ENCODE peak calls at places on chromosomes 4 and X, in ten cellular contexts. One of them, this sample, is unnamed.

GRCh38 chr4:174494731-174495130 is 27.6 kb downstream of the HPGD start:
- DNase-seq in transverse colon: no peak
- DNase-seq in GM12878: no peak
- DNase-seq in endothelial cell of umbilical vein: no peak
- DNase-seq in HL-60: no peak
- DNase-seq in suprapubic skin: no peak
- DNase-seq in GM23338: no peak
- DNase-seq in HCT116: no peak
- DNase-seq in SK-N-SH: no peak
- DNase-seq in vagina: no peak
- DNase-seq in this sample: no peak

GRCh38 chr4:137558951-137559350 is 26.7 kb upstream of the PCDH18 start:
- DNase-seq in transverse colon: no peak
- DNase-seq in GM12878: no peak
- DNase-seq in endothelial cell of umbilical vein: peak
- DNase-seq in HL-60: no peak
- DNase-seq in suprapubic skin: no peak
- DNase-seq in GM23338: no peak
- DNase-seq in HCT116: no peak
- DNase-seq in SK-N-SH: no peak
- DNase-seq in vagina: no peak
- DNase-seq in this sample: no peak

GRCh38 chrX:18889346-18889745 is 94.6 kb downstream of the PHKA2 start:
- DNase-seq in transverse colon: no peak
- DNase-seq in GM12878: no peak
- DNase-seq in endothelial cell of umbilical vein: no peak
- DNase-seq in HL-60: no peak
- DNase-seq in suprapubic skin: no peak
- DNase-seq in GM23338: no peak
- DNase-seq in HCT116: no peak
- DNase-seq in SK-N-SH: no peak
- DNase-seq in vagina: no peak
- DNase-seq in this sample: no peak

GRCh38 chr4:33073811-33074210 is 2353.6 kb downstream of the PCDH7 start:
- DNase-seq in transverse colon: no peak
- DNase-seq in GM12878: no peak
- DNase-seq in endothelial cell of umbilical vein: no peak
- DNase-seq in HL-60: no peak
- DNase-seq in suprapubic skin: no peak
- DNase-seq in GM23338: peak
- DNase-seq in HCT116: no peak
- DNase-seq in SK-N-SH: no peak
- DNase-seq in vagina: no peak
- DNase-seq in this sample: no peak

GRCh38 chr4:8131826-8132225 is 26.8 kb downstream of the ABLIM2 start:
- DNase-seq in transverse colon: no peak
- DNase-seq in GM12878: no peak
- DNase-seq in endothelial cell of umbilical vein: no peak
- DNase-seq in HL-60: no peak
- DNase-seq in suprapubic skin: no peak
- DNase-seq in GM23338: no peak
- DNase-seq in HCT116: no peak
- DNase-seq in SK-N-SH: no peak
- DNase-seq in vagina: no peak
- DNase-seq in this sample: no peak

GRCh38 chr4:5824227-5824626 is 68.7 kb downstream of the CRMP1 start:
- DNase-seq in transverse colon: no peak
- DNase-seq in GM12878: no peak
- DNase-seq in endothelial cell of umbilical vein: peak
- DNase-seq in HL-60: no peak
- DNase-seq in suprapubic skin: no peak
- DNase-seq in GM23338: no peak
- DNase-seq in HCT116: no peak
- DNase-seq in SK-N-SH: no peak
- DNase-seq in vagina: no peak
- DNase-seq in this sample: no peak

GRCh38 chr4:26161030-26161824 is 159.6 kb upstream of the RBPJ start:
- DNase-seq in transverse colon: no peak
- DNase-seq in GM12878: no peak
- DNase-seq in endothelial cell of umbilical vein: no peak
- DNase-seq in HL-60: no peak
- DNase-seq in suprapubic skin: no peak
- DNase-seq in GM23338: peak
- DNase-seq in HCT116: no peak
- DNase-seq in SK-N-SH: peak
- DNase-seq in vagina: no peak
- DNase-seq in this sample: no peak

GRCh38 chr4:25890653-25891485 is 23.2 kb upstream of the SMIM20 start:
- DNase-seq in transverse colon: no peak
- DNase-seq in GM12878: no peak
- DNase-seq in endothelial cell of umbilical vein: no peak
- DNase-seq in HL-60: no peak
- DNase-seq in suprapubic skin: no peak
- DNase-seq in GM23338: peak
- DNase-seq in HCT116: no peak
- DNase-seq in SK-N-SH: no peak
- DNase-seq in vagina: no peak
- DNase-seq in this sample: no peak

GRCh38 chr4:3346146-3346545 is 53.3 kb downstream of the RGS12 start:
- DNase-seq in transverse colon: peak
- DNase-seq in GM12878: peak
- DNase-seq in endothelial cell of umbilical vein: peak
- DNase-seq in HL-60: peak
- DNase-seq in suprapubic skin: no peak
- DNase-seq in GM23338: peak
- DNase-seq in HCT116: peak
- DNase-seq in SK-N-SH: peak
- DNase-seq in vagina: no peak
- DNase-seq in this sample: peak

GRCh38 chrX:30653415-30654131 is at the start of gene GK:
- DNase-seq in transverse colon: peak
- DNase-seq in GM12878: no peak
- DNase-seq in endothelial cell of umbilical vein: peak
- DNase-seq in HL-60: no peak
- DNase-seq in suprapubic skin: no peak
- DNase-seq in GM23338: peak
- DNase-seq in HCT116: no peak
- DNase-seq in SK-N-SH: peak
- DNase-seq in vagina: no peak
- DNase-seq in this sample: peak

GRCh38 chr4:123452585-123452984 is 56.0 kb downstream of the SPRY1 start:
- DNase-seq in transverse colon: peak
- DNase-seq in GM12878: no peak
- DNase-seq in endothelial cell of umbilical vein: peak
- DNase-seq in HL-60: no peak
- DNase-seq in suprapubic skin: no peak
- DNase-seq in GM23338: no peak
- DNase-seq in HCT116: no peak
- DNase-seq in SK-N-SH: peak
- DNase-seq in vagina: no peak
- DNase-seq in this sample: peak

GRCh38 chrX:113929004-113929403 is 654.9 kb upstream of the HTR2C start:
- DNase-seq in transverse colon: peak
- DNase-seq in GM12878: no peak
- DNase-seq in endothelial cell of umbilical vein: peak
- DNase-seq in HL-60: peak
- DNase-seq in suprapubic skin: no peak
- DNase-seq in GM23338: peak
- DNase-seq in HCT116: peak
- DNase-seq in SK-N-SH: peak
- DNase-seq in vagina: no peak
- DNase-seq in this sample: peak

GRCh38 chr4:168039593-168039992 is 52.7 kb upstream of the ANXA10 start:
- DNase-seq in transverse colon: no peak
- DNase-seq in GM12878: no peak
- DNase-seq in endothelial cell of umbilical vein: no peak
- DNase-seq in HL-60: no peak
- DNase-seq in suprapubic skin: no peak
- DNase-seq in GM23338: peak
- DNase-seq in HCT116: no peak
- DNase-seq in SK-N-SH: no peak
- DNase-seq in vagina: no peak
- DNase-seq in this sample: no peak

GRCh38 chr4:4585012-4585670 is 43.3 kb upstream of the STX18 start:
- DNase-seq in transverse colon: no peak
- DNase-seq in GM12878: no peak
- DNase-seq in endothelial cell of umbilical vein: no peak
- DNase-seq in HL-60: no peak
- DNase-seq in suprapubic skin: no peak
- DNase-seq in GM23338: no peak
- DNase-seq in HCT116: no peak
- DNase-seq in SK-N-SH: no peak
- DNase-seq in vagina: no peak
- DNase-seq in this sample: no peak

GRCh38 chr4:168557658-168558057 is 60.8 kb downstream of the PALLD start:
- DNase-seq in transverse colon: no peak
- DNase-seq in GM12878: no peak
- DNase-seq in endothelial cell of umbilical vein: no peak
- DNase-seq in HL-60: no peak
- DNase-seq in suprapubic skin: no peak
- DNase-seq in GM23338: no peak
- DNase-seq in HCT116: no peak
- DNase-seq in SK-N-SH: no peak
- DNase-seq in vagina: no peak
- DNase-seq in this sample: no peak

DNA sequence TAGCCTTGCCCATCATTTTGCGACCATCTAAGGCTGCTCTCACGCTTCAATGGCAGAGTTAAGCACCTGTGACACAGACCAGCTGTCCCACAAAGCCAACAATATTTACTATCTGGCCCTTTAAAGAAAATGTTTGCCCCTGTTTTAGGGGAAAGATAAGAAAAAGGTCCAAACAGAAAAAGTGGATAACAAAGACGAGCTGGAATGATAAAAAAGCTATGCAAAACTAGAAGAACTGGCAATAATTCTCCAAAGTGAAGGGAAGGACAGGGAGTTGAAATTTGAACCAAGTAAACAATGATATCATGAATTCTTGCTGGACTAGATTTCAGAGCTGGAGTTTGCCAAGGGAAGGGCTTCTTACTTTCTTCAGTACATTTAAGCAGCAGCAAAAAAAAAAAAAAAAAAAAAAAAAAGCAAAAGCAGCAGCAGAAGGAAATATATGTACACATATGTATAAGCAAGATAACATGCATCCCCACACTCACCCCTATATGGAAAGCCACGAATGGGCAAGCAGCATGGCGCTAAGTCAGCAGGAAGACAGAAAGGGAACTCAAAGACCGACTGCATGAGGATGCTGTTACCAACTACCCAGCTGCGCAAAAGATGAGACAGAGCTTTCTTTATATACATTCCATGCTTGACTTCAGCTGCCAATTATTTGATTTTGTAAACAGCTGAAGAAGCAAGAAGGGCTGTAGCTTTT is 12.4 kb downstream of the TRAPPC2 start:
- DNase-seq in transverse colon: no peak
- DNase-seq in GM12878: no peak
- DNase-seq in endothelial cell of umbilical vein: no peak
- DNase-seq in HL-60: no peak
- DNase-seq in suprapubic skin: no peak
- DNase-seq in GM23338: no peak
- DNase-seq in HCT116: no peak
- DNase-seq in SK-N-SH: no peak
- DNase-seq in vagina: no peak
- DNase-seq in this sample: no peak
- TF ChIP-seq POLR2AphosphoS5 in transverse colon: no peak
- TF ChIP-seq POLR2AphosphoS5 in GM12878: no peak
- TF ChIP-seq POLR2AphosphoS5 in endothelial cell of umbilical vein: no peak
- TF ChIP-seq POLR2AphosphoS5 in HL-60: no peak
- TF ChIP-seq POLR2AphosphoS5 in suprapubic skin: no peak
- TF ChIP-seq POLR2AphosphoS5 in GM23338: no peak
- TF ChIP-seq POLR2AphosphoS5 in HCT116: no peak
- TF ChIP-seq POLR2AphosphoS5 in SK-N-SH: no peak
- TF ChIP-seq POLR2AphosphoS5 in vagina: no peak
- TF ChIP-seq POLR2AphosphoS5 in this sample: no peak

DNA sequence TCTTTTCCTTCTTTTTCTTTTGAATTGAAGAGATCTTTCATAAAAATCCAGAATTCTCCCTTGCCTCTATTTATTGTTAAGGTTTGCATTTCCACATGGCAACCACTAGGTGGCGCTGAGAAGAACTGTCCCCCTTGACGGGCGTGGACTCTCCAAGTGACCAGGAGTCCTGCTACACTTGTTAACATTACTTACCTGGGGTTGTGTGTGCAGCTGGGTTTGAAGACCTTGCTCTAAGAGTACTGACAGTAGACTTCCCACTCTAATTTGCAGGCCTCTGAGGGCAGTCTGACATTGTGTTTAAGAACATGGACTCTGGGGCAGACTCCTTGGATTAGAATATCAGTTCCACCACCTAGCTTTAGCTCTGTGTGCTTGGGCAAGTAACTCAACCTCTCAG is 52.8 kb downstream of the GPRIN3 start:
- DNase-seq in transverse colon: peak
- DNase-seq in GM12878: no peak
- DNase-seq in endothelial cell of umbilical vein: peak
- DNase-seq in HL-60: no peak
- DNase-seq in suprapubic skin: no peak
- DNase-seq in GM23338: peak
- DNase-seq in HCT116: peak
- DNase-seq in SK-N-SH: peak
- DNase-seq in vagina: no peak
- DNase-seq in this sample: no peak
- H3K27ac ChIP-seq in transverse colon: peak
- H3K27ac ChIP-seq in GM12878: no peak
- H3K27ac ChIP-seq in endothelial cell of umbilical vein: no peak
- H3K27ac ChIP-seq in HL-60: no peak
- H3K27ac ChIP-seq in suprapubic skin: no peak
- H3K27ac ChIP-seq in GM23338: no peak
- H3K27ac ChIP-seq in HCT116: no peak
- H3K27ac ChIP-seq in SK-N-SH: no peak
- H3K27ac ChIP-seq in vagina: no peak
- H3K27ac ChIP-seq in this sample: no peak

GRCh38 chr4:29263011-29263410 is 1457.2 kb upstream of the PCDH7 start:
- DNase-seq in transverse colon: no peak
- DNase-seq in GM12878: no peak
- DNase-seq in endothelial cell of umbilical vein: no peak
- DNase-seq in HL-60: no peak
- DNase-seq in suprapubic skin: no peak
- DNase-seq in GM23338: no peak
- DNase-seq in HCT116: no peak
- DNase-seq in SK-N-SH: no peak
- DNase-seq in vagina: no peak
- DNase-seq in this sample: no peak
- TF ChIP-seq POLR2AphosphoS5 in transverse colon: no peak
- TF ChIP-seq POLR2AphosphoS5 in GM12878: no peak
- TF ChIP-seq POLR2AphosphoS5 in endothelial cell of umbilical vein: no peak
- TF ChIP-seq POLR2AphosphoS5 in HL-60: no peak
- TF ChIP-seq POLR2AphosphoS5 in suprapubic skin: no peak
- TF ChIP-seq POLR2AphosphoS5 in GM23338: no peak
- TF ChIP-seq POLR2AphosphoS5 in HCT116: no peak
- TF ChIP-seq POLR2AphosphoS5 in SK-N-SH: no peak
- TF ChIP-seq POLR2AphosphoS5 in vagina: no peak
- TF ChIP-seq POLR2AphosphoS5 in this sample: no peak

DNA sequence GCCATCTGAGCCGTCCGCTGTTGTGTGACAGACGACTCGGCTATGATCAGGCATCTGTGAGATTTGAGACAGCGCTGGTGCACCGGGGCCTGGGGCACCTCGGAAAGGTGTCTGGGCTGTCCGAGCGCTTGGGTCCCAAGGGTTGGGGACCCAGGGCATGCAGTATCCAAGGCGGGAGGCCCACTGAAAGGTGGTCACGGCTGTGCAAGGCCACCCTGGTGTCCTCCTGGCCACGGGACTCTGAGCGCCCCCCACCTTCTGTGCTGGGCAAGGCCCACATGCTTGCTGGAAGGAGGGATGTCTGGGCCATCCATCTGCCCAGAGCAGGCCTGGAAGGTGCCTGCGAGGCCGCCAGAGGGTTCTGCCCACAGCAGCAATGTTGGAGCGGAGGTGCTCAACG is 19.9 kb downstream of the TACC3 start:
- DNase-seq in transverse colon: no peak
- DNase-seq in GM12878: no peak
- DNase-seq in endothelial cell of umbilical vein: no peak
- DNase-seq in HL-60: no peak
- DNase-seq in suprapubic skin: no peak
- DNase-seq in GM23338: no peak
- DNase-seq in HCT116: no peak
- DNase-seq in SK-N-SH: no peak
- DNase-seq in vagina: no peak
- DNase-seq in this sample: no peak
- H3K27ac ChIP-seq in transverse colon: no peak
- H3K27ac ChIP-seq in GM12878: no peak
- H3K27ac ChIP-seq in endothelial cell of umbilical vein: no peak
- H3K27ac ChIP-seq in HL-60: no peak
- H3K27ac ChIP-seq in suprapubic skin: no peak
- H3K27ac ChIP-seq in GM23338: no peak
- H3K27ac ChIP-seq in HCT116: no peak
- H3K27ac ChIP-seq in SK-N-SH: no peak
- H3K27ac ChIP-seq in vagina: no peak
- H3K27ac ChIP-seq in this sample: no peak

This sample was measured in prostate gland.